ENCODE peak calls at places on chromosomes 16 and 17, in six cellular contexts. X is lower lobe of right lung; H is AG10803; J is AG08395; M is neural crest cell; O is stimulated activated effector memory CD8-positive, alpha-beta T cell treated with anti-CD3 and anti-CD28 coated beads, Interleukin-12 subunit alpha, Interleukin-12 subunit beta, amount 100 ng/mL, for 72 hours. E is an unnamed sample.

GRCh38 chr16:85061566-85061965 is 34.0 kb downstream of the KIAA0513 start:
- DNase-seq in X (peak), H (no peak), J (no peak), M (no peak), O (no peak), E (no peak)

GRCh38 chr16:57899771-57900661 is 70.9 kb downstream of the CNGB1 start:
- DNase-seq in X (peak), H (peak), J (peak), M (peak), O (peak), E (peak)

GRCh38 chr16:80670170-80670865 is 129.5 kb downstream of the DYNLRB2 start:
- DNase-seq in X (no peak), H (no peak), J (no peak), M (no peak), O (peak), E (peak)

GRCh38 chr16:64158941-64159588 is 962.8 kb downstream of the CDH11 start:
- DNase-seq in X (no peak), H (no peak), J (no peak), M (no peak), O (no peak), E (no peak)

GRCh38 chr16:72847187-72848044 is 200.5 kb downstream of the ZFHX3 start:
- DNase-seq in X (no peak), H (peak), J (peak), M (no peak), O (no peak), E (no peak)

GRCh38 chr16:74606521-74607309 is at the start of gene GLG1:
- DNase-seq in X (peak), H (peak), J (peak), M (peak), O (peak), E (peak)

GRCh38 chr16:69767459-69768229 is 5.5 kb downstream of the WWP2 start:
- DNase-seq in X (no peak), H (no peak), J (no peak), M (no peak), O (no peak), E (no peak)

GRCh38 chr16:28313587-28313986 is 21.3 kb downstream of the SBK1 start:
- DNase-seq in X (peak), H (no peak), J (no peak), M (no peak), O (no peak), E (no peak)

GRCh38 chr16:70634861-70635260 is 11.5 kb upstream of the IL34 start:
- DNase-seq in X (no peak), H (no peak), J (no peak), M (no peak), O (no peak), E (no peak)

GRCh38 chr16:88770459-88771293 is 14.3 kb downstream of the PIEZO1 start:
- DNase-seq in X (peak), H (no peak), J (peak), M (no peak), O (no peak), E (no peak)

GRCh38 chr16:526181-527014 is 1.1 kb upstream of the CAPN15 start:
- DNase-seq in X (peak), H (peak), J (no peak), M (no peak), O (no peak), E (no peak)

GRCh38 chr16:27470567-27471431 is 68.8 kb downstream of the IL21R start:
- DNase-seq in X (no peak), H (peak), J (peak), M (no peak), O (no peak), E (no peak)

GRCh38 chr16:88023786-88024185 is 72.6 kb downstream of the BANP start:
- DNase-seq in X (no peak), H (no peak), J (no peak), M (no peak), O (no peak), E (no peak)

GRCh38 chr17:76948726-76949342 is 80.6 kb downstream of the MGAT5B start:
- DNase-seq in X (no peak), H (no peak), J (no peak), M (no peak), O (no peak), E (no peak)

GRCh38 chr16:84673203-84673535 is 24.9 kb downstream of the KLHL36 start:
- DNase-seq in X (no peak), H (no peak), J (no peak), M (no peak), O (no peak), E (no peak)

GRCh38 chr16:73058616-73059409 is 10.9 kb upstream of the ZFHX3 start:
- DNase-seq in X (peak), H (peak), J (peak), M (peak), O (no peak), E (no peak)

GRCh38 chr16:78127130-78127529 is 27.7 kb downstream of the WWOX start:
- DNase-seq in X (no peak), H (peak), J (peak), M (no peak), O (no peak), E (no peak)

GRCh38 chr17:76024353-76024752 is 2.8 kb downstream of the EVPL start:
- DNase-seq in X (no peak), H (no peak), J (no peak), M (no peak), O (no peak), E (no peak)

GRCh38 chr17:44672479-44673093 is 16.3 kb downstream of the MEIOC start:
- DNase-seq in X (no peak), H (peak), J (peak), M (no peak), O (no peak), E (no peak)

GRCh38 chr17:32958418-32958817 is 30.5 kb downstream of the TMEM98 start:
- DNase-seq in X (no peak), H (peak), J (peak), M (no peak), O (no peak), E (no peak)

GRCh38 chr16:31535737-31536136 is 8.0 kb downstream of the AHSP start:
- DNase-seq in X (no peak), H (no peak), J (no peak), M (no peak), O (no peak), E (no peak)

GRCh38 chr17:80956321-80957190 is 35.1 kb upstream of the CHMP6 start:
- DNase-seq in X (peak), H (no peak), J (no peak), M (no peak), O (no peak), E (no peak)

GRCh38 chr17:57466042-57466471 is 209.7 kb downstream of the MSI2 start:
- DNase-seq in X (no peak), H (no peak), J (no peak), M (no peak), O (no peak), E (no peak)

E was measured in memory B cell.